ENCODE peak calls at places on chromosomes 1 and 21, in nine cellular contexts. One of them, this sample, is unnamed.

GRCh38 chr1:75053207-75053606 is 81.0 kb upstream of the LHX8 start:
- DNase-seq in ovary: no peak
- DNase-seq in OCI-LY7: no peak
- DNase-seq in astrocyte: no peak
- DNase-seq in tibial artery: no peak
- DNase-seq in cardiac muscle cell: peak
- DNase-seq in CD8-positive, alpha-beta memory T cell: no peak
- DNase-seq in A549: no peak
- DNase-seq in neural progenitor cell: no peak
- DNase-seq in this sample: no peak

GRCh38 chr21:31182231-31183129 is 144.2 kb upstream of the KRTAP19-8 start:
- DNase-seq in cardiac muscle cell: no peak
- DNase-seq in neural progenitor cell: no peak
- DNase-seq in A549: no peak
- DNase-seq in tibial artery: no peak
- DNase-seq in CD8-positive, alpha-beta memory T cell: peak
- DNase-seq in astrocyte: no peak
- DNase-seq in OCI-LY7: no peak
- DNase-seq in ovary: no peak
- DNase-seq in this sample: no peak

GRCh38 chr21:43312751-43313169 is 114.2 kb downstream of the SIK1 start:
- DNase-seq in tibial artery: no peak
- DNase-seq in cardiac muscle cell: no peak
- DNase-seq in CD8-positive, alpha-beta memory T cell: no peak
- DNase-seq in ovary: no peak
- DNase-seq in A549: no peak
- DNase-seq in OCI-LY7: peak
- DNase-seq in neural progenitor cell: no peak
- DNase-seq in astrocyte: no peak
- DNase-seq in this sample: no peak

GRCh38 chr1:77926561-77927357 is 38.3 kb downstream of the NEXN start:
- DNase-seq in tibial artery: no peak
- DNase-seq in ovary: no peak
- DNase-seq in CD8-positive, alpha-beta memory T cell: no peak
- DNase-seq in OCI-LY7: no peak
- DNase-seq in A549: no peak
- DNase-seq in cardiac muscle cell: no peak
- DNase-seq in astrocyte: no peak
- DNase-seq in neural progenitor cell: no peak
- DNase-seq in this sample: no peak

GRCh38 chr1:116954450-116954849 is 44.7 kb downstream of the PTGFRN start:
- DNase-seq in OCI-LY7: no peak
- DNase-seq in neural progenitor cell: no peak
- DNase-seq in tibial artery: no peak
- DNase-seq in cardiac muscle cell: no peak
- DNase-seq in astrocyte: no peak
- DNase-seq in CD8-positive, alpha-beta memory T cell: no peak
- DNase-seq in A549: no peak
- DNase-seq in ovary: no peak
- DNase-seq in this sample: no peak

GRCh38 chr1:112507896-112508241 is 896 bp upstream of the WNT2B start:
- DNase-seq in ovary: peak
- DNase-seq in neural progenitor cell: peak
- DNase-seq in tibial artery: no peak
- DNase-seq in CD8-positive, alpha-beta memory T cell: peak
- DNase-seq in astrocyte: no peak
- DNase-seq in OCI-LY7: peak
- DNase-seq in cardiac muscle cell: peak
- DNase-seq in A549: peak
- DNase-seq in this sample: no peak

GRCh38 chr1:181482001-181482430 is 1.3 kb upstream of the CACNA1E start:
- DNase-seq in OCI-LY7: no peak
- DNase-seq in cardiac muscle cell: no peak
- DNase-seq in astrocyte: no peak
- DNase-seq in A549: no peak
- DNase-seq in ovary: no peak
- DNase-seq in neural progenitor cell: no peak
- DNase-seq in CD8-positive, alpha-beta memory T cell: no peak
- DNase-seq in tibial artery: no peak
- DNase-seq in this sample: no peak

GRCh38 chr1:3019007-3019515 is 2.2 kb upstream of the ACTRT2 start:
- DNase-seq in A549: no peak
- DNase-seq in ovary: no peak
- DNase-seq in tibial artery: peak
- DNase-seq in OCI-LY7: no peak
- DNase-seq in CD8-positive, alpha-beta memory T cell: no peak
- DNase-seq in astrocyte: no peak
- DNase-seq in neural progenitor cell: no peak
- DNase-seq in cardiac muscle cell: no peak
- DNase-seq in this sample: no peak

GRCh38 chr1:38028671-38029070 is 16.1 kb downstream of the UTP11 start:
- DNase-seq in OCI-LY7: no peak
- DNase-seq in tibial artery: no peak
- DNase-seq in cardiac muscle cell: no peak
- DNase-seq in ovary: no peak
- DNase-seq in CD8-positive, alpha-beta memory T cell: no peak
- DNase-seq in neural progenitor cell: no peak
- DNase-seq in astrocyte: no peak
- DNase-seq in A549: no peak
- DNase-seq in this sample: no peak

GRCh38 chr1:97999320-97999719 is 78.5 kb upstream of the DPYD start:
- DNase-seq in CD8-positive, alpha-beta memory T cell: no peak
- DNase-seq in neural progenitor cell: no peak
- DNase-seq in astrocyte: peak
- DNase-seq in OCI-LY7: no peak
- DNase-seq in cardiac muscle cell: no peak
- DNase-seq in A549: no peak
- DNase-seq in ovary: no peak
- DNase-seq in tibial artery: no peak
- DNase-seq in this sample: no peak

GRCh38 chr1:53172751-53173498 is 23.7 kb upstream of the CPT2 start:
- DNase-seq in astrocyte: no peak
- DNase-seq in tibial artery: no peak
- DNase-seq in CD8-positive, alpha-beta memory T cell: no peak
- DNase-seq in cardiac muscle cell: peak
- DNase-seq in A549: peak
- DNase-seq in neural progenitor cell: peak
- DNase-seq in OCI-LY7: peak
- DNase-seq in ovary: no peak
- DNase-seq in this sample: no peak

GRCh38 chr1:108913105-108913948 is 36.5 kb downstream of the GPSM2 start:
- DNase-seq in CD8-positive, alpha-beta memory T cell: no peak
- DNase-seq in OCI-LY7: no peak
- DNase-seq in ovary: no peak
- DNase-seq in astrocyte: no peak
- DNase-seq in cardiac muscle cell: peak
- DNase-seq in A549: no peak
- DNase-seq in tibial artery: no peak
- DNase-seq in neural progenitor cell: no peak
- DNase-seq in this sample: no peak

GRCh38 chr1:1084028-1084371 is 9.9 kb upstream of the RNF223 start:
- DNase-seq in CD8-positive, alpha-beta memory T cell: no peak
- DNase-seq in astrocyte: no peak
- DNase-seq in neural progenitor cell: no peak
- DNase-seq in A549: no peak
- DNase-seq in tibial artery: no peak
- DNase-seq in OCI-LY7: no peak
- DNase-seq in cardiac muscle cell: no peak
- DNase-seq in ovary: no peak
- DNase-seq in this sample: no peak

GRCh38 chr21:18049461-18049860 is 195.2 kb upstream of the CHODL start:
- DNase-seq in astrocyte: no peak
- DNase-seq in cardiac muscle cell: no peak
- DNase-seq in ovary: no peak
- DNase-seq in CD8-positive, alpha-beta memory T cell: no peak
- DNase-seq in A549: no peak
- DNase-seq in tibial artery: no peak
- DNase-seq in OCI-LY7: no peak
- DNase-seq in neural progenitor cell: no peak
- DNase-seq in this sample: no peak

GRCh38 chr21:32947736-32948135 is 78.0 kb upstream of the OLIG2 start:
- DNase-seq in ovary: no peak
- DNase-seq in CD8-positive, alpha-beta memory T cell: no peak
- DNase-seq in A549: no peak
- DNase-seq in tibial artery: no peak
- DNase-seq in OCI-LY7: no peak
- DNase-seq in neural progenitor cell: no peak
- DNase-seq in cardiac muscle cell: no peak
- DNase-seq in astrocyte: no peak
- DNase-seq in this sample: no peak
- H3K27ac ChIP-seq in ovary: no peak
- H3K27ac ChIP-seq in CD8-positive, alpha-beta memory T cell: no peak
- H3K27ac ChIP-seq in A549: no peak
- H3K27ac ChIP-seq in tibial artery: no peak
- H3K27ac ChIP-seq in OCI-LY7: no peak
- H3K27ac ChIP-seq in neural progenitor cell: no peak
- H3K27ac ChIP-seq in cardiac muscle cell: no peak
- H3K27ac ChIP-seq in astrocyte: no peak
- H3K27ac ChIP-seq in this sample: no peak

DNA sequence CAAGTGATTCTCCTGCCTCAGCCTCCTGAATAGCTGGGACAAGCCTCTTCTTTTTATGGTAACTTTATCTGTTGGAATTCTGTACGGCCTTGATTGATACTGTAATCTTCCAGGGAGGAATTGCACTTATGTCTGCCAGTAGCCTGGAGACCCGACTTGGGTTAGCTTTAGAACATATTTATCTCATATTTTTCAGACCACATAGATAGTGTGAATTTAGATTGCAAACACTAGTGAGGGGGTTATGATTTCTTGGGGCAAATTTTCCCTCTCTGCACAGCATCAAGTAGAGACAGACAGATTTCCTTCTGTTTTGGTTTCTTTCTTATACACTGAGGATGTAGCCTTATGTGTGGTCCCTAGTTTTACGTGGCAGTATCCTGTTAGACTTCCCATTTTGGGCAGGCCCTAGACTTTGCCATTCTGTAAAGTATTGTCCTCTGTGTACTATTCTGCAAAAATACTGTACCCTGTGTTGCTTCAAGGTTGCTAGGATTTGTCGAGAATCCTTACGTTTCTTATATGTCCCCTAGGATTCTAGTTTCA is 29.0 kb downstream of the SOAT1 start:
- DNase-seq in tibial artery: no peak
- DNase-seq in neural progenitor cell: no peak
- DNase-seq in A549: no peak
- DNase-seq in cardiac muscle cell: no peak
- DNase-seq in ovary: no peak
- DNase-seq in OCI-LY7: no peak
- DNase-seq in astrocyte: no peak
- DNase-seq in CD8-positive, alpha-beta memory T cell: no peak
- DNase-seq in this sample: no peak
- H3K27ac ChIP-seq in tibial artery: no peak
- H3K27ac ChIP-seq in neural progenitor cell: no peak
- H3K27ac ChIP-seq in A549: no peak
- H3K27ac ChIP-seq in cardiac muscle cell: peak
- H3K27ac ChIP-seq in ovary: no peak
- H3K27ac ChIP-seq in OCI-LY7: no peak
- H3K27ac ChIP-seq in astrocyte: no peak
- H3K27ac ChIP-seq in CD8-positive, alpha-beta memory T cell: no peak
- H3K27ac ChIP-seq in this sample: no peak

GRCh38 chr1:34843392-34844251 is 15.9 kb downstream of the SMIM12 start:
- DNase-seq in CD8-positive, alpha-beta memory T cell: no peak
- DNase-seq in neural progenitor cell: peak
- DNase-seq in A549: no peak
- DNase-seq in ovary: peak
- DNase-seq in OCI-LY7: no peak
- DNase-seq in cardiac muscle cell: no peak
- DNase-seq in astrocyte: no peak
- DNase-seq in tibial artery: peak
- DNase-seq in this sample: no peak
- H3K27ac ChIP-seq in CD8-positive, alpha-beta memory T cell: no peak
- H3K27ac ChIP-seq in neural progenitor cell: no peak
- H3K27ac ChIP-seq in A549: no peak
- H3K27ac ChIP-seq in ovary: no peak
- H3K27ac ChIP-seq in OCI-LY7: no peak
- H3K27ac ChIP-seq in cardiac muscle cell: peak
- H3K27ac ChIP-seq in astrocyte: no peak
- H3K27ac ChIP-seq in tibial artery: no peak
- H3K27ac ChIP-seq in this sample: no peak

GRCh38 chr1:15343729-15344128 is 66.0 kb upstream of the EFHD2 start:
- DNase-seq in OCI-LY7: no peak
- DNase-seq in tibial artery: peak
- DNase-seq in A549: no peak
- DNase-seq in CD8-positive, alpha-beta memory T cell: no peak
- DNase-seq in ovary: peak
- DNase-seq in astrocyte: peak
- DNase-seq in neural progenitor cell: peak
- DNase-seq in cardiac muscle cell: peak
- DNase-seq in this sample: no peak
- H3K27ac ChIP-seq in OCI-LY7: no peak
- H3K27ac ChIP-seq in tibial artery: peak
- H3K27ac ChIP-seq in A549: peak
- H3K27ac ChIP-seq in CD8-positive, alpha-beta memory T cell: no peak
- H3K27ac ChIP-seq in ovary: no peak
- H3K27ac ChIP-seq in astrocyte: no peak
- H3K27ac ChIP-seq in neural progenitor cell: no peak
- H3K27ac ChIP-seq in cardiac muscle cell: no peak
- H3K27ac ChIP-seq in this sample: peak

GRCh38 chr1:174789399-174789798 is 210.3 kb upstream of the CACYBP start:
- DNase-seq in astrocyte: peak
- DNase-seq in A549: no peak
- DNase-seq in cardiac muscle cell: no peak
- DNase-seq in CD8-positive, alpha-beta memory T cell: no peak
- DNase-seq in neural progenitor cell: no peak
- DNase-seq in OCI-LY7: no peak
- DNase-seq in tibial artery: no peak
- DNase-seq in ovary: no peak
- DNase-seq in this sample: no peak
- H3K27ac ChIP-seq in astrocyte: peak
- H3K27ac ChIP-seq in A549: peak
- H3K27ac ChIP-seq in cardiac muscle cell: no peak
- H3K27ac ChIP-seq in CD8-positive, alpha-beta memory T cell: no peak
- H3K27ac ChIP-seq in neural progenitor cell: no peak
- H3K27ac ChIP-seq in OCI-LY7: no peak
- H3K27ac ChIP-seq in tibial artery: peak
- H3K27ac ChIP-seq in ovary: no peak
- H3K27ac ChIP-seq in this sample: no peak